ENCODE peak calls at places on chromosome 11, in eight cellular contexts. T, U, G, B, H, D, F and C are unnamed samples.

GRCh38 chr11:61092280-61092766 is 10.0 kb upstream of the CD5 start:
- DNase-seq in T (no peak), F (no peak), B (no peak), H (no peak), U (no peak), D (no peak), G (no peak), C (no peak)

GRCh38 chr11:125562430-125562829 is 6.8 kb upstream of the EI24 start:
- DNase-seq in D (no peak), B (no peak), T (no peak), G (no peak), F (no peak), U (no peak), H (no peak), C (no peak)

GRCh38 chr11:122692444-122692843 is 36.9 kb downstream of the UBASH3B start:
- DNase-seq in B (no peak), G (no peak), T (no peak), U (no peak), D (no peak), H (no peak), F (no peak), C (no peak)

GRCh38 chr11:63942803-63943202 is 4.0 kb downstream of the NAA40 start:
- DNase-seq in B (no peak), F (no peak), U (no peak), T (no peak), H (no peak), G (no peak), D (no peak), C (no peak)

GRCh38 chr11:56885854-56886253 is 102.9 kb upstream of the OR5AK2 start:
- DNase-seq in D (no peak), B (no peak), F (no peak), T (no peak), H (no peak), G (no peak), U (no peak), C (no peak)

GRCh38 chr11:115334932-115335788 is 169.1 kb downstream of the CADM1 start:
- DNase-seq in G (peak), T (peak), B (no peak), U (peak), H (peak), F (peak), D (no peak), C (peak)

GRCh38 chr11:117584056-117584830 is 212.8 kb downstream of the DSCAML1 start:
- DNase-seq in H (no peak), D (no peak), B (peak), U (no peak), F (peak), T (peak), G (no peak), C (no peak)

GRCh38 chr11:46178542-46178941 is 57.3 kb upstream of the PHF21A start:
- DNase-seq in U (no peak), G (no peak), B (no peak), F (no peak), D (no peak), T (no peak), H (no peak), C (no peak)

GRCh38 chr11:133833101-133833898 is 12.0 kb downstream of the SPATA19 start:
- DNase-seq in H (no peak), U (no peak), B (no peak), F (no peak), T (no peak), D (no peak), G (no peak), C (no peak)

GRCh38 chr11:102276302-102277182 is 40.7 kb upstream of the BIRC3 start:
- DNase-seq in B (no peak), G (no peak), F (peak), U (peak), D (no peak), T (peak), H (no peak), C (no peak)

GRCh38 chr11:8242480-8243280 is 21.0 kb downstream of the LMO1 start:
- DNase-seq in U (no peak), F (no peak), T (no peak), B (no peak), G (no peak), D (no peak), H (no peak), C (no peak)

GRCh38 chr11:8242113-8242475 is 21.6 kb downstream of the LMO1 start:
- DNase-seq in F (no peak), T (no peak), H (no peak), G (no peak), U (no peak), D (no peak), B (no peak), C (no peak)

GRCh38 chr11:8239536-8240228 is 24.0 kb downstream of the LMO1 start:
- DNase-seq in H (no peak), D (no peak), T (no peak), B (no peak), G (no peak), U (no peak), F (no peak), C (no peak)

GRCh38 chr11:8241373-8242112 is 22.1 kb downstream of the LMO1 start:
- DNase-seq in F (no peak), G (no peak), T (no peak), D (no peak), U (no peak), B (no peak), H (no peak), C (no peak)

DNA sequence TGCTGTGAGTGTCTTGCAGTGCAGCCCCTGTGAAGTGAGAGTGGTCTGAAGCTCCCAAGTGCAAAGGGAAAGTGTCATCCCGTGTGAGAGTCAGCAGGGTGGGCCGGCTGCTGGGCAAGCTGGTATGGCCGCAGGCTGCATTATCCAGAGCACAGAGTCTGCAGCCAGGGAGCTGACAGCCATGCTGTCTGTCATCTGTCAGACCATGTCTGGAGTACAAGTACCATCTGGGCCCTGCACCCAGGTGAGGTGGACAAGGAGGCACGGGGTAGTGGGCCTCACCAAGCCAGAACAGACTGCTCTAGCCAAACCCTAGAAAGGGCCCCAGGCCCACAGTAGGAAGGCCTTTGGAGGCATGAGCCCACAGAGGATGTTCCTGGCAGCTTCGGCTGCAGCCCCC is 20.2 kb downstream of the LMO1 start:
- DNase-seq in F (no peak), G (no peak), D (no peak), U (no peak), H (no peak), B (no peak), T (no peak), C (no peak)
- TF ChIP-seq CTCF in F (no peak), G (no peak), D (no peak), U (no peak), H (no peak), B (no peak), T (no peak), C (no peak)

GRCh38 chr11:79436911-79437273 is 3.9 kb downstream of the TENM4 start:
- DNase-seq in D (no peak), U (no peak), G (no peak), T (no peak), F (no peak), H (no peak), B (no peak), C (no peak)
- H3K4me3 ChIP-seq in D (peak), U (peak), G (peak), T (peak), F (peak), H (peak), B (peak), C (peak)

GRCh38 chr11:58060939-58061672 is 30.4 kb downstream of the OR6Q1 start:
- DNase-seq in T (no peak), U (no peak), D (no peak), B (no peak), G (peak), F (no peak), H (no peak), C (peak)
- TF ChIP-seq CTCF in T (peak), U (peak), D (no peak), B (peak), G (peak), F (peak), H (no peak), C (peak)

DNA sequence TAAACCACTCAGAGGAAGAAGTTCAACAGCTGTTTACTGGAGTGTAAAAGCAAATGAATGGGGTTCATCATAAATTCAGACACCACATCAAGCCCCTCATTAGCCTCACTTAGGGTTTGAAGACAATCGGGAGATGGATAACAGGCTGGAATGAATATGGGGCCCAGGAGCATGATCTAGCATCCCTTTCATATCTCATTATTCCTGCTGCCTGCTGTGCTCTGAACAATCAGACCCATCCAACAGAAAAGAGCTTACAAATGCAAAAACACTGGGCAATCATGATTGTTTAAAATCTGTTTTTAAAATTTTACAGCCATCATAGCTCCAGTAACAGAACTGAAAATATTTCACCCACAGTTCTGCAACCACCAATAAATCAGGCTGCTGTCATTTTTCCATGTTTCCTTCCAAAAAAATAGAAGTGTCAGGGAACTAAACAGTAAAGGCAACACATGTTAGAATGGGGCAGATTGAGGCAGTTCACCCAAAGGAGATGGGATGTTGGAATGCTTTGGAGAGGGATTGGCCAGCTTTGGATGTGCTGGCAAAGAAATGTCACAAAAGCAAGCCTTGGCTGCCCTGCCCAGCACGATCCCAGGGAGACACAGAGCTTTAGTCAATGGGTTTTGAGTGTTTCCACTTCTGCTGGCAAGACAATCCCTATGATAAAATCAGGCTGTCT is 47.8 kb upstream of the BMAL1 start:
- DNase-seq in D (no peak), G (no peak), H (no peak), B (no peak), U (no peak), F (no peak), T (no peak), C (no peak)
- H3K4me3 ChIP-seq in D (no peak), G (no peak), H (no peak), B (no peak), U (no peak), F (no peak), T (no peak), C (no peak)

GRCh38 chr11:93648168-93648567 is 13.3 kb upstream of the CEP295 start:
- DNase-seq in G (peak), F (peak), D (no peak), B (peak), T (peak), H (peak), U (peak), C (peak)

GRCh38 chr11:93646399-93646798 is 15.1 kb upstream of the CEP295 start:
- DNase-seq in F (no peak), H (no peak), G (no peak), D (no peak), T (no peak), B (no peak), U (no peak), C (no peak)

GRCh38 chr11:93645938-93646337 is 15.5 kb upstream of the CEP295 start:
- DNase-seq in U (no peak), B (no peak), H (no peak), D (no peak), F (no peak), T (no peak), G (no peak), C (no peak)

GRCh38 chr11:93639548-93639947 is 21.9 kb upstream of the CEP295 start:
- DNase-seq in U (no peak), T (no peak), B (no peak), D (no peak), G (no peak), F (no peak), H (no peak), C (no peak)

GRCh38 chr11:93642416-93642815 is 19.1 kb upstream of the CEP295 start:
- DNase-seq in U (no peak), G (no peak), H (no peak), T (no peak), D (no peak), B (no peak), F (no peak), C (no peak)
- TF ChIP-seq CTCF in U (no peak), G (no peak), H (no peak), T (no peak), D (no peak), B (no peak), F (no peak), C (no peak)